ENCODE peak calls at places on chromosomes 7 and 10, in eight cellular contexts. K is A549; S is renal cortical epithelial cell; N is stimulated activated CD4-positive, alpha-beta T cell treated with anti-CD3 and anti-CD28 coated beads, TNF-alpha, amount 100 ng/mL, for 48 hours; U is omental fat pad; E is mesenchymal stem cell; A is activated naive CD4-positive, alpha-beta T cell treated with anti-CD3 and anti-CD28 coated beads, Interleukin-2, amount 10 ng/mL, durations not matched to agents 7 days and 5 days; J is fibroblast of lung. L is an unnamed sample.

GRCh38 chr10:48671914-48672595 is 12.6 kb upstream of the WDFY4 start:
- DNase-seq in A (no peak), K (no peak), E (no peak), J (no peak), N (no peak), U (no peak), S (no peak), L (no peak)

GRCh38 chr7:16728811-16729210 is 24.7 kb upstream of the TSPAN13 start:
- DNase-seq in N (no peak), U (no peak), E (no peak), A (no peak), J (no peak), S (peak), K (no peak), L (no peak)

GRCh38 chr7:289756-290553 is at the start of gene FOXL3:
- DNase-seq in U (no peak), A (no peak), N (no peak), S (no peak), K (no peak), J (no peak), E (no peak), L (no peak)

GRCh38 chr10:102678842-102679289 is 34.6 kb downstream of the TRIM8 start:
- DNase-seq in S (peak), N (no peak), E (peak), J (peak), A (peak), U (no peak), K (peak), L (no peak)

GRCh38 chr7:157508477-157508881 is 171.7 kb downstream of the DNAJB6 start:
- DNase-seq in K (no peak), N (no peak), A (no peak), U (no peak), S (no peak), J (no peak), E (no peak), L (no peak)

GRCh38 chr10:86263209-86263608 is 103.4 kb downstream of the GRID1 start:
- DNase-seq in U (no peak), K (no peak), N (no peak), S (no peak), A (no peak), E (no peak), J (no peak), L (no peak)

GRCh38 chr10:76830218-76830617 is 807.4 kb downstream of the KCNMA1 start:
- DNase-seq in A (no peak), N (no peak), S (no peak), E (no peak), K (no peak), J (no peak), U (no peak), L (no peak)

GRCh38 chr7:28587211-28587610 is 174.9 kb downstream of the CREB5 start:
- DNase-seq in A (no peak), K (no peak), E (no peak), N (no peak), J (peak), U (no peak), S (peak), L (no peak)

GRCh38 chr7:65268782-65269149 is 104.9 kb upstream of the ZNF92 start:
- DNase-seq in N (no peak), A (no peak), S (no peak), E (no peak), K (no peak), J (no peak), U (no peak), L (no peak)

GRCh38 chr7:140898794-140899548 is 25.8 kb downstream of the BRAF start:
- DNase-seq in S (peak), A (no peak), N (no peak), K (no peak), U (no peak), E (peak), J (no peak), L (no peak)

GRCh38 chr10:93245772-93246171 is 172.1 kb downstream of the CYP26A1 start:
- DNase-seq in E (no peak), U (no peak), N (no peak), J (peak), S (no peak), K (no peak), A (no peak), L (no peak)

GRCh38 chr10:99742240-99742639 is 10.2 kb downstream of the CUTC start:
- DNase-seq in N (no peak), U (no peak), J (no peak), K (no peak), S (no peak), A (no peak), E (no peak), L (no peak)

GRCh38 chr7:139016931-139017511 is 18.8 kb downstream of the ZC3HAV1L start:
- DNase-seq in N (peak), U (no peak), E (peak), S (peak), A (peak), K (peak), J (peak), L (peak)

GRCh38 chr10:12419279-12419847 is 70.0 kb downstream of the CAMK1D start:
- DNase-seq in A (peak), U (peak), J (peak), S (peak), K (peak), E (peak), N (peak), L (peak)

GRCh38 chr7:7681191-7681935 is 37.0 kb downstream of the RPA3 start:
- DNase-seq in J (peak), K (peak), S (peak), A (peak), U (no peak), N (no peak), E (peak), L (peak)

GRCh38 chr10:10845240-10845639 is 172.4 kb upstream of the CELF2 start:
- DNase-seq in K (no peak), N (no peak), S (no peak), A (no peak), U (no peak), J (no peak), E (no peak), L (no peak)

GRCh38 chr7:151682831-151683614 is 163.3 kb upstream of the RHEB start:
- DNase-seq in A (no peak), E (no peak), J (no peak), K (no peak), N (no peak), S (no peak), U (no peak), L (no peak)

GRCh38 chr10:61789031-61789430 is 112.5 kb upstream of the ARID5B start:
- DNase-seq in K (no peak), U (no peak), S (no peak), A (no peak), J (no peak), N (no peak), E (no peak), L (no peak)

GRCh38 chr7:54189330-54189729 is 352.8 kb upstream of the VSTM2A start:
- DNase-seq in U (no peak), N (no peak), J (no peak), K (no peak), E (no peak), A (no peak), S (peak), L (no peak)

GRCh38 chr10:120824864-120825263 is 26.3 kb upstream of the WDR11 start:
- DNase-seq in J (no peak), E (no peak), S (peak), U (no peak), N (no peak), K (peak), A (peak), L (no peak)

GRCh38 chr10:3395041-3395440 is 222.5 kb upstream of the PITRM1 start:
- DNase-seq in E (no peak), K (no peak), S (no peak), A (no peak), J (no peak), N (no peak), U (no peak), L (no peak)

L was measured in activated gamma-delta T cell treated with Interleukin-2 at 50 U/mL for 16 hours.